ENCODE peak calls at places on chromosomes 6 and 20, in eight cellular contexts. H, V, S, A, U, Q, G and B are unnamed samples.
A peak's percentile ranks its signal among the peaks of the same experiment; 100 is the strongest.

GRCh38 chr6:6556738-6557503 is 31.6 kb upstream of the LY86 start:
- DNase-seq in H (no peak), V (peak; percentile 44), S (peak; percentile 23), A (no peak), U (no peak), Q (peak; percentile 59), G (peak; percentile 64), B (no peak)

GRCh38 chr20:11248691-11249178 is 574.9 kb upstream of the JAG1 start:
- DNase-seq in H (no peak), V (no peak), S (no peak), A (no peak), U (no peak), Q (no peak), G (no peak), B (no peak)

GRCh38 chr6:33988121-33989015 is 157.5 kb downstream of the GRM4 start:
- DNase-seq in H (no peak), V (no peak), S (no peak), A (no peak), U (no peak), Q (no peak), G (peak; percentile 45), B (no peak)

GRCh38 chr20:52676282-52676995 is 295.7 kb upstream of the TSHZ2 start:
- DNase-seq in H (no peak), V (no peak), S (no peak), A (no peak), U (no peak), Q (no peak), G (no peak), B (no peak)

GRCh38 chr20:46311719-46312074 is 3.4 kb upstream of the CDH22 start:
- DNase-seq in H (no peak), V (no peak), S (no peak), A (no peak), U (no peak), Q (no peak), G (no peak), B (no peak)

GRCh38 chr6:41704656-41705328 is 30.6 kb downstream of the TFEB start:
- DNase-seq in H (no peak), V (no peak), S (no peak), A (no peak), U (no peak), Q (no peak), G (no peak), B (no peak)

GRCh38 chr20:43102394-43102793 is 87.3 kb downstream of the PTPRT start:
- DNase-seq in H (no peak), V (no peak), S (no peak), A (no peak), U (no peak), Q (no peak), G (peak; percentile 32), B (no peak)

GRCh38 chr6:86079938-86080337 is 437.3 kb upstream of the SYNCRIP start:
- DNase-seq in H (no peak), V (no peak), S (no peak), A (no peak), U (no peak), Q (no peak), G (no peak), B (no peak)

GRCh38 chr6:26087284-26088115 is at the start of gene HFE:
- DNase-seq in H (no peak), V (peak; percentile 70), S (peak; percentile 38), A (peak; percentile 72), U (peak; percentile 56), Q (peak; percentile 35), G (no peak), B (peak; percentile 45)

GRCh38 chr20:52473171-52473570 is 281.6 kb upstream of the ZFP64 start:
- DNase-seq in H (no peak), V (no peak), S (no peak), A (no peak), U (no peak), Q (no peak), G (no peak), B (no peak)

GRCh38 chr6:33248643-33248931 is 23.1 kb downstream of the VPS52 start:
- DNase-seq in H (no peak), V (no peak), S (no peak), A (no peak), U (no peak), Q (peak; percentile 24), G (no peak), B (no peak)

GRCh38 chr6:15066433-15067337 is 179.2 kb upstream of the JARID2 start:
- DNase-seq in H (no peak), V (no peak), S (peak; percentile 86), A (peak; percentile 63), U (no peak), Q (peak; percentile 88), G (no peak), B (peak; percentile 16)

GRCh38 chr6:34237316-34237721 is 646 bp downstream of the HMGA1 start:
- DNase-seq in H (no peak), V (no peak), S (no peak), A (peak; percentile 57), U (no peak), Q (no peak), G (peak; percentile 87), B (no peak)

GRCh38 chr20:3797226-3797545 is 1.1 kb downstream of the CDC25B start:
- DNase-seq in H (no peak), V (no peak), S (no peak), A (peak; percentile 38), U (no peak), Q (no peak), G (peak; percentile 10), B (no peak)

GRCh38 chr6:11098009-11098408 is 4.4 kb downstream of the SMIM13 start:
- DNase-seq in H (no peak), V (no peak), S (no peak), A (no peak), U (no peak), Q (no peak), G (no peak), B (no peak)

GRCh38 chr6:52231411-52232127 is 12.7 kb downstream of the IL17F start:
- DNase-seq in H (no peak), V (no peak), S (no peak), A (no peak), U (no peak), Q (no peak), G (no peak), B (no peak)

GRCh38 chr20:20364016-20364746 is 3.7 kb upstream of the INSM1 start:
- DNase-seq in H (no peak), V (no peak), S (no peak), A (no peak), U (no peak), Q (no peak), G (peak; percentile 47), B (no peak)

GRCh38 chr6:106702451-106703110 is 73.2 kb downstream of the QRSL1 start:
- DNase-seq in H (no peak), V (no peak), S (no peak), A (peak; percentile 50), U (no peak), Q (no peak), G (no peak), B (no peak)

GRCh38 chr6:119303164-119303887 is 46.2 kb downstream of the MAN1A1 start:
- DNase-seq in H (no peak), V (no peak), S (no peak), A (no peak), U (no peak), Q (no peak), G (no peak), B (no peak)
- H3K27ac ChIP-seq in H (no peak overlapping the region), V (no peak overlapping the region), S (no peak overlapping the region), A (no peak overlapping the region), U (no peak overlapping the region), Q (no peak overlapping the region), G (no peak overlapping the region), B (no peak overlapping the region)

GRCh38 chr6:1738682-1739081 is 129.0 kb downstream of the FOXC1 start:
- DNase-seq in H (no peak), V (no peak), S (no peak), A (no peak), U (no peak), Q (no peak), G (no peak), B (no peak)
- H3K27ac ChIP-seq in H (no peak overlapping the region), V (no peak overlapping the region), S (no peak overlapping the region), A (no peak overlapping the region), U (no peak overlapping the region), Q (no peak overlapping the region), G (no peak overlapping the region), B (no peak overlapping the region)

GRCh38 chr6:53320964-53321363 is 27.8 kb downstream of the ELOVL5 start:
- DNase-seq in H (no peak), V (no peak), S (no peak), A (no peak), U (no peak), Q (no peak), G (no peak), B (no peak)

GRCh38 chr6:53318429-53318828 is 30.3 kb downstream of the ELOVL5 start:
- DNase-seq in H (no peak), V (no peak), S (no peak), A (no peak), U (no peak), Q (no peak), G (no peak), B (no peak)

GRCh38 chr6:53325785-53326184 is 23.0 kb downstream of the ELOVL5 start:
- DNase-seq in H (no peak), V (no peak), S (no peak), A (no peak), U (no peak), Q (no peak), G (no peak), B (no peak)

GRCh38 chr6:53321701-53322100 is 27.0 kb downstream of the ELOVL5 start:
- DNase-seq in H (no peak), V (no peak), S (no peak), A (no peak), U (no peak), Q (no peak), G (no peak), B (no peak)

DNA sequence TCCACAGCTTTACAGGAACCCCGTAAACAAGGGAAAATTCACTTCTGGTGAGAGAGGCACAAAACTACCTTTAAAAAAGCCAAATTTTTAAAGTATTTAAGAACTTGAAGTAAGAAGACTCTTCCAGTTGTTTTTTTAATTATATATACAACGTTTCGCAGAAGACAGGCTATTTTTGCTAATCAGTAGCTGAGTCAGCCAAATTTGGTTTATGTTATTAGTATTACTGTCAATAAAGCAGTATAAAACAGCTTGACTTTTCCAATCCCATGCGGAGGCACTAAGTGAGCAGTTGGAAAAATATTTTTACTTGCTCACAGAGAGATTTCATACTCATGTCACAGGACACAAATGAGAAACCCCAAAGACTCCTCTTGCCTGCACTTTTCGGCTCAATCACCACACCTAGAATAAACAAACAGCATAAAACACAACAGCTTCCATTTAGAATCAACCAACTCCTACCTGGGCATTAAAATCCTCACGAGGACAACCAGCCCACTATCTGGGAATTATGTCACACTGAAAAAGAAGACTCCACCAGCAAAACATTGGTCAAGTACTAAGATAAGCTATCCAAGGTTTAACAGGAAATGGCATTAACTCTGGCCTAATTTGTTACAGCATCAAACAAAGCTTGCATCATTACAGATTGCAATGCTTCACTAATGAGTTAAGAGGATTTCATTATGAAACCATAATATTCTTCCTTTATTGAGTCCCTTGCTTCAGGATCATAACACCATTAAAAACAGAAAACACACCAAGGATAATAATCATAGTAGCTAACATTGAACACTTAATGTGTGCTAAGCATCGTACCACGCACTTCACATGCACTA is 26.3 kb downstream of the ELOVL5 start:
- DNase-seq in H (no peak), V (no peak), S (no peak), A (no peak), U (no peak), Q (no peak), G (no peak), B (no peak)
- H3K27ac ChIP-seq in H (peak overlapping the region; percentile 80), V (no peak overlapping the region), S (no peak overlapping the region), A (no peak overlapping the region), U (no peak overlapping the region), Q (no peak overlapping the region), G (peak overlapping the region; percentile 24), B (no peak overlapping the region)

GRCh38 chr20:14219801-14220461 is 117.5 kb downstream of the FLRT3 start:
- DNase-seq in H (no peak), V (no peak), S (no peak), A (no peak), U (peak; percentile 84), Q (peak; percentile 51), G (no peak), B (no peak)
- H3K27ac ChIP-seq in H (no peak overlapping the region), V (no peak overlapping the region), S (no peak overlapping the region), A (no peak overlapping the region), U (peak overlapping the region; percentile 76), Q (peak overlapping the region; percentile 61), G (no peak overlapping the region), B (no peak overlapping the region)